ENCODE peak calls at places on chromosomes 16 and 17, in seven cellular contexts. One of them, this sample, is unnamed.

GRCh38 chr16:89114159-89114981 is 20.7 kb downstream of the ACSF3 start:
- DNase-seq in mesenchymal stem cell: no peak
- DNase-seq in trophoblast cell: no peak
- DNase-seq in IMR-90: no peak
- DNase-seq in H1: no peak
- DNase-seq in H9: peak
- DNase-seq in mesendoderm: peak
- DNase-seq in this sample: peak

GRCh38 chr16:62445909-62446308 is 409.7 kb upstream of the CDH8 start:
- DNase-seq in mesendoderm: no peak
- DNase-seq in IMR-90: no peak
- DNase-seq in mesenchymal stem cell: no peak
- DNase-seq in H1: no peak
- DNase-seq in trophoblast cell: no peak
- DNase-seq in H9: no peak
- DNase-seq in this sample: no peak

GRCh38 chr17:6752068-6752909 is 3.6 kb upstream of the XAF1 start:
- DNase-seq in trophoblast cell: peak
- DNase-seq in H1: no peak
- DNase-seq in mesendoderm: peak
- DNase-seq in mesenchymal stem cell: peak
- DNase-seq in IMR-90: peak
- DNase-seq in H9: no peak
- DNase-seq in this sample: no peak

GRCh38 chr17:83106913-83107655 is 27.7 kb downstream of the METRNL start:
- DNase-seq in mesenchymal stem cell: no peak
- DNase-seq in mesendoderm: no peak
- DNase-seq in IMR-90: no peak
- DNase-seq in trophoblast cell: no peak
- DNase-seq in H9: no peak
- DNase-seq in H1: no peak
- DNase-seq in this sample: no peak

GRCh38 chr17:47161988-47162622 is 27.0 kb downstream of the CDC27 start:
- DNase-seq in mesendoderm: no peak
- DNase-seq in trophoblast cell: no peak
- DNase-seq in H9: no peak
- DNase-seq in mesenchymal stem cell: no peak
- DNase-seq in H1: no peak
- DNase-seq in IMR-90: no peak
- DNase-seq in this sample: no peak

GRCh38 chr17:31918701-31919128 is 17.2 kb upstream of the UTP6 start:
- DNase-seq in H1: no peak
- DNase-seq in H9: no peak
- DNase-seq in mesenchymal stem cell: no peak
- DNase-seq in trophoblast cell: peak
- DNase-seq in IMR-90: peak
- DNase-seq in mesendoderm: no peak
- DNase-seq in this sample: no peak

GRCh38 chr16:4679854-4680636 is 13.3 kb upstream of the NUDT16L1 start:
- DNase-seq in mesendoderm: no peak
- DNase-seq in H9: no peak
- DNase-seq in trophoblast cell: peak
- DNase-seq in mesenchymal stem cell: no peak
- DNase-seq in IMR-90: peak
- DNase-seq in H1: no peak
- DNase-seq in this sample: no peak

GRCh38 chr17:75876938-75877751 is 1.2 kb downstream of the TRIM47 start:
- DNase-seq in mesenchymal stem cell: peak
- DNase-seq in H1: no peak
- DNase-seq in IMR-90: peak
- DNase-seq in mesendoderm: peak
- DNase-seq in trophoblast cell: peak
- DNase-seq in H9: peak
- DNase-seq in this sample: no peak

GRCh38 chr17:58092101-58092796 is 9.0 kb downstream of the DYNLL2 start:
- DNase-seq in H9: no peak
- DNase-seq in mesenchymal stem cell: no peak
- DNase-seq in IMR-90: no peak
- DNase-seq in trophoblast cell: no peak
- DNase-seq in H1: no peak
- DNase-seq in mesendoderm: no peak
- DNase-seq in this sample: no peak

GRCh38 chr17:15319461-15319860 is 21.9 kb downstream of the TEKT3 start:
- DNase-seq in trophoblast cell: no peak
- DNase-seq in H9: no peak
- DNase-seq in mesenchymal stem cell: no peak
- DNase-seq in IMR-90: no peak
- DNase-seq in H1: no peak
- DNase-seq in mesendoderm: no peak
- DNase-seq in this sample: no peak

GRCh38 chr16:2019500-2019899 is at the start of gene NPW:
- DNase-seq in trophoblast cell: no peak
- DNase-seq in mesenchymal stem cell: peak
- DNase-seq in mesendoderm: no peak
- DNase-seq in H9: no peak
- DNase-seq in H1: no peak
- DNase-seq in IMR-90: no peak
- DNase-seq in this sample: no peak

GRCh38 chr16:2013527-2013926 is 3.9 kb upstream of the ZNF598 start:
- DNase-seq in mesendoderm: no peak
- DNase-seq in mesenchymal stem cell: no peak
- DNase-seq in H9: no peak
- DNase-seq in trophoblast cell: no peak
- DNase-seq in IMR-90: no peak
- DNase-seq in H1: no peak
- DNase-seq in this sample: no peak

GRCh38 chr16:2015117-2015946 is 4.3 kb upstream of the NPW start:
- DNase-seq in trophoblast cell: no peak
- DNase-seq in H9: no peak
- DNase-seq in mesenchymal stem cell: peak
- DNase-seq in IMR-90: peak
- DNase-seq in H1: no peak
- DNase-seq in mesendoderm: no peak
- DNase-seq in this sample: no peak

GRCh38 chr16:2016407-2016922 is 3.1 kb upstream of the NPW start:
- DNase-seq in mesenchymal stem cell: no peak
- DNase-seq in H1: no peak
- DNase-seq in trophoblast cell: no peak
- DNase-seq in IMR-90: no peak
- DNase-seq in mesendoderm: peak
- DNase-seq in H9: no peak
- DNase-seq in this sample: no peak

DNA sequence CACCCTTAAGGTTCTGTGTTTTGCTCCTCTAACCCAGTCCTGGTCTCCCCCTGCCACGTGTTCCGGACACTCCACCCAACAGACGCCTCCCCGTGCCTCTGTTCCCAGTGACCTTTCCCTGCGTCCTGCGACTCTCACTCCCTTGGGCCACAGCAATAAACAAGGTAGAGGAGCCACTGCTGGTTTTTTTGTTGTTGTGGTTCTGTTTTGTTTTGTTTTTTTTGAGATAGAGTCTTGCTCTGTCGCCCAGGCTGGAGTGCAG is 3.7 kb upstream of the NPW start:
- DNase-seq in H1: no peak
- DNase-seq in IMR-90: no peak
- DNase-seq in H9: no peak
- DNase-seq in mesendoderm: no peak
- DNase-seq in mesenchymal stem cell: no peak
- DNase-seq in trophoblast cell: no peak
- DNase-seq in this sample: no peak
- H4K8ac ChIP-seq in H1: no peak
- H4K8ac ChIP-seq in IMR-90: no peak
- H4K8ac ChIP-seq in H9: no peak
- H4K8ac ChIP-seq in mesendoderm: no peak
- H4K8ac ChIP-seq in mesenchymal stem cell: peak
- H4K8ac ChIP-seq in trophoblast cell: no peak
- H4K8ac ChIP-seq in this sample: no peak

GRCh38 chr16:75624921-75625334 is 1.8 kb upstream of the ADAT1 start:
- DNase-seq in mesendoderm: peak
- DNase-seq in mesenchymal stem cell: peak
- DNase-seq in H9: no peak
- DNase-seq in trophoblast cell: peak
- DNase-seq in H1: no peak
- DNase-seq in IMR-90: peak
- DNase-seq in this sample: no peak

GRCh38 chr16:75626806-75627205 is 3.7 kb upstream of the ADAT1 start:
- DNase-seq in mesendoderm: no peak
- DNase-seq in IMR-90: no peak
- DNase-seq in trophoblast cell: no peak
- DNase-seq in mesenchymal stem cell: no peak
- DNase-seq in H9: no peak
- DNase-seq in H1: no peak
- DNase-seq in this sample: no peak

GRCh38 chr16:75621170-75621477 is 2.0 kb downstream of the ADAT1 start:
- DNase-seq in mesendoderm: peak
- DNase-seq in H1: no peak
- DNase-seq in mesenchymal stem cell: peak
- DNase-seq in H9: no peak
- DNase-seq in IMR-90: peak
- DNase-seq in trophoblast cell: peak
- DNase-seq in this sample: no peak

GRCh38 chr16:75620326-75621169 is 2.5 kb downstream of the ADAT1 start:
- DNase-seq in H9: no peak
- DNase-seq in mesendoderm: no peak
- DNase-seq in trophoblast cell: no peak
- DNase-seq in mesenchymal stem cell: no peak
- DNase-seq in H1: no peak
- DNase-seq in IMR-90: no peak
- DNase-seq in this sample: no peak

DNA sequence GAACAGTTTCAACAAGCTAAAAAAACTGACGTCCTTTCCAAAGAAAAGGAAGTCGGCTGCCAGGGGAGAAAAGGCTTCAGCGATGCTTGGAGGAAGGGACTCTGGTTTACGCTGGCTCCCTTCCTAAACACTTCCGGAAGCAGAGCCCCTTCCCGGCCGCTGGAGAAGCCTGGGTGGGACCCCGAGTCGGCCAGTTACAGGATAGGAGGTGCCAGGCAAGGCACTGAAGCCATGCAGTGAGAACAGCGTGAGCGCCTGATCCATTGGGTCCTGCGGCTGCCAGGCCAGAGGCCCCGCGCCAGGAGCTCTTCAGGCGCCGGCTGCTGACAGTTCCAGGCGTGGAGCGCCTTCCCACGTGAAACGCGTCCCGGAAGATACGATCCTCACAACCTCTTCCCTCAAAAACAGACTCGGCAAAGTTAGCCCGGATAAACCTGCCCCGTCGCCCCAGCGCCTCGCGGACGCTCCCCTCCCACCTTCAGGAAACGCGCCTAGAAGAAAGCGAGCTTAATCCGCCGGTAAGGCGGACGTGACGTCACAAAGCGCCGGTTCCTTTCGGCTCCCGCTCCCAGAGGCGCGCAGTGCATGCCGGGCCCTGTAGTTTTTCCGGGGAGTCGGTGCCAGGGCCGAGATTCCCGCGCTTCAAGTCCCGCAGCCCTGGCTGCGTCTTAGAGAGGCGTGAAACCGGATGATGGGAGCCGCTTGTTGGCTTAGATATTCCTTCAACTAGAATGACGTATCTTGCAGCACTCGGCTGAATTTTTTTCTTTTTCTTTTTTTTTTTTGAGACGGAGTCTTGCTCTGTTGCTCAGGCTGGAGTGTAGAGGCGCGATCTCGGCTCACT is at the start of gene ADAT1:
- DNase-seq in trophoblast cell: peak
- DNase-seq in H9: peak
- DNase-seq in H1: peak
- DNase-seq in mesendoderm: peak
- DNase-seq in IMR-90: peak
- DNase-seq in mesenchymal stem cell: peak
- DNase-seq in this sample: peak
- H4K8ac ChIP-seq in trophoblast cell: peak
- H4K8ac ChIP-seq in H9: no peak
- H4K8ac ChIP-seq in H1: peak
- H4K8ac ChIP-seq in mesendoderm: no peak
- H4K8ac ChIP-seq in IMR-90: peak
- H4K8ac ChIP-seq in mesenchymal stem cell: peak
- H4K8ac ChIP-seq in this sample: no peak

GRCh38 chr16:49901711-49902110 is 45.8 kb upstream of the ZNF423 start:
- DNase-seq in H9: no peak
- DNase-seq in H1: no peak
- DNase-seq in mesendoderm: no peak
- DNase-seq in trophoblast cell: no peak
- DNase-seq in IMR-90: no peak
- DNase-seq in mesenchymal stem cell: no peak
- DNase-seq in this sample: no peak

GRCh38 chr16:49899991-49900690 is 44.2 kb upstream of the ZNF423 start:
- DNase-seq in H1: no peak
- DNase-seq in mesenchymal stem cell: no peak
- DNase-seq in IMR-90: no peak
- DNase-seq in H9: no peak
- DNase-seq in mesendoderm: no peak
- DNase-seq in trophoblast cell: no peak
- DNase-seq in this sample: no peak

GRCh38 chr16:49900875-49901274 is 45.0 kb upstream of the ZNF423 start:
- DNase-seq in H9: no peak
- DNase-seq in mesenchymal stem cell: no peak
- DNase-seq in trophoblast cell: no peak
- DNase-seq in IMR-90: no peak
- DNase-seq in H1: no peak
- DNase-seq in mesendoderm: no peak
- DNase-seq in this sample: no peak

DNA sequence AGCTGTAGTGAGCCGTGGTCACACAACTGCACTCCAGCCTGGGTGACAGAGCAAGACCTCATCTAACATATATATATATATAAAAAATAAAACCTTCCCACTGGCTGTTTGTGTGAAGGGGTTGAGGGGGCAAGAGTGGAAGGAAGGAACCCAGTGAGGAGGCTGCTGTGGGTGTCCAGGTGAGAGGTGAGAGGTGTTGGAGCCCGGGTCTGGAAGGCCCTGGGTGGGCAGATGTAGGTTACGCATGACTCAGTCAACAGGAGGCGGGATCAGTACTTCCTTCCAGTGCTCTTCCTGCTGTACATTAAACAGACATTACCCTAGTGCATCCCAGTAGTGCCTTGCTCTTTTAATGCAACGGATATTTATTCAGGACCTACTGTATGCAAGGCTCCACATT is 47.0 kb upstream of the ZNF423 start:
- DNase-seq in trophoblast cell: no peak
- DNase-seq in mesendoderm: no peak
- DNase-seq in H9: no peak
- DNase-seq in mesenchymal stem cell: no peak
- DNase-seq in H1: no peak
- DNase-seq in IMR-90: no peak
- DNase-seq in this sample: no peak
- H4K8ac ChIP-seq in trophoblast cell: no peak
- H4K8ac ChIP-seq in mesendoderm: no peak
- H4K8ac ChIP-seq in H9: no peak
- H4K8ac ChIP-seq in mesenchymal stem cell: no peak
- H4K8ac ChIP-seq in H1: no peak
- H4K8ac ChIP-seq in IMR-90: no peak
- H4K8ac ChIP-seq in this sample: no peak

DNA sequence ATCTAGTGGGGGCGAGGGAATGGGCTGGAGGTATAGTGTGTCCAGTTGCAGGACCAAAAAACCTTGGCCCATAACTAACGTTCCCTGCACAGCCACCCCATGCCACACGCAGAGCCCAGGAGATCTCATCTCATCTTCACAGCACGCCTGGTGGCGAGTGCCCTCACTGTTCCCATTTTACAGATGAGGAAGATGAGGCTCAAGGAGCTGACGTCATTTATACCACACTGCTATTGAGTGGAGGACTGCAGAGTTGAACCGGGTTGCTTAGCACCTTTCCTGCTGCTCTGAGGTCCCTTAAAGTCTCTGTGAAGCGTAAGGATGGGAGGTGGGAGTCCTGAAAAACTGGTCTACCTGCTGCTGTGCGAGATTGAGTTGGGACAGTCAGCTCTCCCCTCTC is 172.5 kb downstream of the XYLT1 start:
- DNase-seq in mesenchymal stem cell: no peak
- DNase-seq in trophoblast cell: no peak
- DNase-seq in mesendoderm: no peak
- DNase-seq in IMR-90: no peak
- DNase-seq in H1: no peak
- DNase-seq in H9: no peak
- DNase-seq in this sample: no peak
- H4K8ac ChIP-seq in mesenchymal stem cell: no peak
- H4K8ac ChIP-seq in trophoblast cell: no peak
- H4K8ac ChIP-seq in mesendoderm: no peak
- H4K8ac ChIP-seq in IMR-90: no peak
- H4K8ac ChIP-seq in H1: no peak
- H4K8ac ChIP-seq in H9: no peak
- H4K8ac ChIP-seq in this sample: no peak

This sample was measured in neuronal stem cell.